ENCODE peak calls at places on chromosomes 12 and 14, in five cellular contexts. D is AG10803, X is T-cell, F is amniotic stem cell, H is NCI-H1092 treated with DMSO at 0.1 percent for 48 hours. Y is an unnamed sample.

GRCh38 chr12:110765144-110765543 is 22.5 kb upstream of the PPP1CC start:
- DNase-seq in D (no peak), X (no peak), F (no peak), H (no peak), Y (no peak)

GRCh38 chr14:22794533-22794932 is 20.7 kb downstream of the SLC7A7 start:
- DNase-seq in D (no peak), X (no peak), F (no peak), H (no peak), Y (no peak)

GRCh38 chr12:87758271-87758670 is 270.9 kb downstream of the C12orf50 start:
- DNase-seq in D (no peak), X (no peak), F (no peak), H (no peak), Y (no peak)

GRCh38 chr12:94706250-94706661 is 55.9 kb upstream of the TMCC3 start:
- DNase-seq in D (no peak), X (no peak), F (no peak), H (no peak), Y (no peak)

GRCh38 chr12:41794341-41794740 is 350.3 kb downstream of the GXYLT1 start:
- DNase-seq in D (no peak), X (no peak), F (no peak), H (no peak), Y (no peak)

GRCh38 chr14:90050271-90050670 is 11.5 kb upstream of the KCNK13 start:
- DNase-seq in D (no peak), X (no peak), F (no peak), H (no peak), Y (no peak)

GRCh38 chr14:55955175-55955574 is 163.0 kb upstream of the PELI2 start:
- DNase-seq in D (no peak), X (no peak), F (no peak), H (no peak), Y (no peak)

GRCh38 chr12:118714051-118714460 is 267.3 kb upstream of the SRRM4 start:
- DNase-seq in D (no peak), X (no peak), F (no peak), H (peak), Y (peak)

GRCh38 chr12:57810450-57810849 is 8.1 kb downstream of the AVIL start:
- DNase-seq in D (peak), X (no peak), F (no peak), H (no peak), Y (no peak)

GRCh38 chr12:84974177-84974815 is 61.7 kb upstream of the SLC6A15 start:
- DNase-seq in D (no peak), X (no peak), F (no peak), H (no peak), Y (no peak)

GRCh38 chr12:96371787-96372699 is 28.2 kb downstream of the CDK17 start:
- DNase-seq in D (peak), X (no peak), F (no peak), H (no peak), Y (no peak)

GRCh38 chr12:79251356-79251755 is 386.8 kb downstream of the SYT1 start:
- DNase-seq in D (no peak), X (no peak), F (no peak), H (no peak), Y (no peak)

GRCh38 chr12:116525418-116526001 is 33.7 kb upstream of the MAP1LC3B2 start:
- DNase-seq in D (peak), X (no peak), F (peak), H (no peak), Y (no peak)

GRCh38 chr12:13947237-13947945 is 34.0 kb downstream of the GRIN2B start:
- DNase-seq in D (no peak), X (no peak), F (no peak), H (no peak), Y (no peak)

GRCh38 chr12:106369624-106370346 is 12.2 kb downstream of the POLR3B start:
- DNase-seq in D (peak), X (no peak), F (peak), H (no peak), Y (no peak)

GRCh38 chr12:27868165-27868564 is 88.1 kb upstream of the MANSC4 start:
- DNase-seq in D (peak), X (no peak), F (peak), H (no peak), Y (no peak)

GRCh38 chr14:81400202-81400678 is at the start of gene STON2:
- DNase-seq in D (peak), X (no peak), F (no peak), H (peak), Y (peak)

GRCh38 chr14:88551936-88552565 is 2.8 kb downstream of the PTPN21 start:
- DNase-seq in D (peak), X (no peak), F (no peak), H (no peak), Y (no peak)

GRCh38 chr12:10097521-10097920 is 1.3 kb downstream of the CLEC1A start:
- DNase-seq in D (peak), X (no peak), F (no peak), H (no peak), Y (no peak)

GRCh38 chr12:26121323-26121740 is 3.5 kb downstream of the BHLHE41 start:
- DNase-seq in D (no peak), X (no peak), F (no peak), H (no peak), Y (no peak)

GRCh38 chr14:57057803-57058202 is 210.9 kb downstream of the EXOC5 start:
- DNase-seq in D (no peak), X (no peak), F (no peak), H (peak), Y (peak)

GRCh38 chr12:92898755-92899154 is 30.3 kb downstream of the EEA1 start:
- DNase-seq in D (peak), X (no peak), F (no peak), H (no peak), Y (no peak)

GRCh38 chr14:102957222-102957621 is 34.8 kb downstream of the AMN start:
- DNase-seq in D (no peak), X (no peak), F (no peak), H (no peak), Y (no peak)

GRCh38 chr12:130879212-130879686 is 7.4 kb downstream of the RAN start:
- DNase-seq in D (no peak), X (no peak), F (no peak), H (no peak), Y (no peak)

GRCh38 chr12:119115296-119115905 is 63.3 kb upstream of the HSPB8 start:
- DNase-seq in D (peak), X (no peak), F (no peak), H (peak), Y (peak)

GRCh38 chr12:6426882-6427671 is 17.7 kb upstream of the CD27 start:
- DNase-seq in D (no peak), X (peak), F (no peak), H (no peak), Y (no peak)

GRCh38 chr12:80321653-80322052 is 122.4 kb upstream of the PTPRQ start:
- DNase-seq in D (peak), X (no peak), F (no peak), H (no peak), Y (no peak)

GRCh38 chr14:106200539-106201310 is 674.3 kb downstream of the TMEM121 start:
- DNase-seq in D (no peak), X (no peak), F (no peak), H (no peak), Y (no peak)

GRCh38 chr12:120886194-120887018 is 17.8 kb downstream of the SPPL3 start:
- DNase-seq in D (no peak), X (no peak), F (no peak), H (no peak), Y (no peak)